ENCODE peak calls at places on chromosomes 4 and X, in ten cellular contexts. R is SK-N-SH, J is HCT116, T is breast epithelium, E is GM23338, O is transverse colon, H is GM12891, D is suprapubic skin, W is HepG2, U is esophagus muscularis mucosa. G is an unnamed sample.

GRCh38 chr4:16952462-16952871 is 54.0 kb upstream of the LDB2 start:
- DNase-seq in R (peak; percentile 30), J (no peak), T (no peak), E (no peak), O (no peak), H (no peak), D (no peak), W (no peak), U (peak; percentile 47), G (no peak)

GRCh38 chrX:3609800-3610199 is 103.6 kb downstream of the PRKX start:
- DNase-seq in R (no peak), J (no peak), T (no peak), E (no peak), O (no peak), H (no peak), D (no peak), W (no peak), U (no peak), G (no peak)

GRCh38 chrX:71514367-71515038 is 18.4 kb upstream of the OGT start:
- DNase-seq in R (no peak), J (no peak), T (no peak), E (no peak), O (peak; percentile 14), H (no peak), D (no peak), W (no peak), U (no peak), G (no peak)

GRCh38 chr4:190020790-190021717 is 6.0 kb downstream of the FRG2 start:
- DNase-seq in R (peak; percentile 82), J (no peak), T (no peak), E (peak; percentile 92), O (peak; percentile 17), H (no peak), D (no peak), W (peak; percentile 24), U (no peak), G (peak; percentile 51)

GRCh38 chr4:89298788-89299152 is 8.8 kb downstream of the GPRIN3 start:
- DNase-seq in R (no peak), J (no peak), T (no peak), E (no peak), O (no peak), H (no peak), D (no peak), W (no peak), U (no peak), G (no peak)

GRCh38 chr4:16897991-16898827 is at the start of gene LDB2:
- DNase-seq in R (peak; percentile 46), J (no peak), T (no peak), E (peak; percentile 86), O (peak; percentile 30), H (no peak), D (peak; percentile 77), W (no peak), U (no peak), G (peak; percentile 45)

GRCh38 chrX:20118065-20118824 is 1.5 kb upstream of the MAP7D2 start:
- DNase-seq in R (no peak), J (no peak), T (no peak), E (no peak), O (peak; percentile 45), H (no peak), D (no peak), W (no peak), U (no peak), G (peak; percentile 60)

GRCh38 chr4:80484707-80485106 is 149.2 kb downstream of the CFAP299 start:
- DNase-seq in R (no peak), J (no peak), T (no peak), E (no peak), O (no peak), H (no peak), D (no peak), W (no peak), U (no peak), G (no peak)

GRCh38 chr4:87171944-87172343 is 48.5 kb downstream of the KLHL8 start:
- DNase-seq in R (no peak), J (no peak), T (no peak), E (no peak), O (no peak), H (no peak), D (no peak), W (peak; percentile 21), U (no peak), G (no peak)

GRCh38 chr4:153113061-153113837 is 91.0 kb upstream of the TRIM2 start:
- DNase-seq in R (no peak), J (no peak), T (no peak), E (no peak), O (no peak), H (no peak), D (no peak), W (no peak), U (no peak), G (no peak)

GRCh38 chr4:169293343-169294176 is 22.8 kb upstream of the SH3RF1 start:
- DNase-seq in R (no peak), J (no peak), T (no peak), E (no peak), O (no peak), H (no peak), D (no peak), W (no peak), U (no peak), G (no peak)

GRCh38 chrX:1451251-1451675 is 1.4 kb downstream of the ASMTL start:
- DNase-seq in R (no peak), J (no peak), T (no peak), E (no peak), O (no peak), H (no peak), D (peak; percentile 65), W (no peak), U (peak; percentile 37), G (no peak)

GRCh38 chr4:10272511-10272910 is 155.9 kb upstream of the WDR1 start:
- DNase-seq in R (no peak), J (no peak), T (no peak), E (no peak), O (no peak), H (no peak), D (no peak), W (no peak), U (no peak), G (no peak)

GRCh38 chr4:86894465-86894864 is 2.2 kb upstream of the C4orf36 start:
- DNase-seq in R (no peak), J (no peak), T (no peak), E (no peak), O (no peak), H (no peak), D (no peak), W (no peak), U (no peak), G (no peak)

GRCh38 chr4:54227261-54228063 is 1.6 kb upstream of the PDGFRA start:
- DNase-seq in R (peak; percentile 77), J (no peak), T (no peak), E (peak; percentile 75), O (no peak), H (no peak), D (peak; percentile 71), W (no peak), U (no peak), G (no peak)

GRCh38 chrX:112651766-112652165 is 28.0 kb downstream of the LHFPL1 start:
- DNase-seq in R (no peak), J (no peak), T (no peak), E (no peak), O (no peak), H (no peak), D (no peak), W (no peak), U (no peak), G (no peak)

GRCh38 chrX:112654871-112655270 is 24.9 kb downstream of the LHFPL1 start:
- DNase-seq in R (no peak), J (no peak), T (no peak), E (no peak), O (no peak), H (no peak), D (no peak), W (no peak), U (no peak), G (no peak)

GRCh38 chrX:112653017-112653416 is 26.7 kb downstream of the LHFPL1 start:
- DNase-seq in R (no peak), J (no peak), T (no peak), E (no peak), O (no peak), H (no peak), D (no peak), W (no peak), U (no peak), G (no peak)
- TF ChIP-seq POLR2AphosphoS5 in R (no peak), J (no peak), T (no peak), E (no peak), O (no peak), H (no peak), D (no peak), W (no peak), U (no peak), G (no peak)

GRCh38 chr4:7911044-7911578 is 28.6 kb downstream of the AFAP1 start:
- DNase-seq in R (peak; percentile 67), J (no peak), T (no peak), E (peak; percentile 77), O (no peak), H (no peak), D (no peak), W (no peak), U (no peak), G (no peak)
- TF ChIP-seq POLR2AphosphoS5 in R (no peak), J (no peak), T (no peak), E (no peak), O (no peak), H (no peak), D (no peak), W (no peak), U (peak; percentile 48), G (peak; percentile 2)

GRCh38 chr4:57080781-57081650 is 29.2 kb downstream of the IGFBP7 start:
- DNase-seq in R (no peak), J (no peak), T (no peak), E (no peak), O (no peak), H (no peak), D (no peak), W (peak; percentile 70), U (no peak), G (no peak)
- TF ChIP-seq POLR2AphosphoS5 in R (no peak), J (no peak), T (no peak), E (no peak), O (peak; percentile 46), H (no peak), D (no peak), W (no peak), U (peak; percentile 19), G (peak; percentile 8)

DNA sequence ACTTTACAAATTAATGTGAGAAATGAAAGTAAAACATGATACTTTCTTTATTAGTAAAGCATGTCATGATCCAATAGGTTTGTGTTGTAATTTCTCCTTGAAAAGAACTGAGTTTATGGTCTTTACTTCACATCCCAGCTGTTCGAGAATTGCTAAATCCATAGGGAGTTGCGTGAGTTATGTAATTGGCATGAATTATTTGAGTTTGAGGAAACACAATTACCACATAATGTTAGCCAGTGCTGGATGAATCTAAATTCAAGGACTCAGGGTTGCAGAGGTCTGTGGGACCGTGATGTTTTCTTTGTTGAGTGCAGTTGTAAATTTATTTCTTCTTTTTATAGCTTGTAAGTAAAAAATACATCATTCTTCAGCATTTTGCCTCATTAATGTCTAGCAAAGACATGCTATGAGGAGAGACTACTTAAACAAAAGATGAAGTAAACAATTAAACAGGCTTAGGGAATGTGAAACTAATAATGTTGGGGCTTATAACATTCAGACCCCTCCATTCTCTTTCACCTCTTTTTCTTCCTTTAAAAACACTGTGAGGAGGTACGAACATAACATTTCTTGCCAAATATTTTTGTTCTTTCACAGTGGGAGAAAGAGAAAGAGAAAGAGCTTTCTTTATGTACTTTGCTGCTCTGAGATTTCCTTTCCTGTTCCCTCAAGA is 159.7 kb upstream of the ANK2 start:
- DNase-seq in R (no peak), J (no peak), T (no peak), E (no peak), O (no peak), H (no peak), D (no peak), W (no peak), U (no peak), G (no peak)
- TF ChIP-seq POLR2AphosphoS5 in R (no peak), J (no peak), T (no peak), E (no peak), O (peak; percentile 15), H (no peak), D (peak; percentile 54), W (no peak), U (peak; percentile 20), G (no peak)

G was measured in stomach.